ENCODE peak calls at places on chromosomes 13 and 19, in seven cellular contexts. W is heart left ventricle, Z is GM23338, F is thoracic aorta, U is BJ, C is dorsolateral prefrontal cortex, G is activated T-cell treated with anti-CD3 and anti-CD28 coated beads for 1 hour. N is an unnamed sample.

GRCh38 chr13:29428310-29428991 is 167.0 kb downstream of the SLC7A1 start:
- DNase-seq in C (peak; percentile 50), U (no peak), F (no peak), W (peak; percentile 53), G (no peak), Z (peak; percentile 87), N (no peak)

GRCh38 chr13:93318538-93318937 is 91.9 kb downstream of the GPC6 start:
- DNase-seq in Z (peak; percentile 37), G (no peak), C (no peak), W (no peak), U (no peak), F (no peak), N (peak; percentile 53)

GRCh38 chr13:106083620-106084350 is 451.7 kb downstream of the EFNB2 start:
- DNase-seq in W (peak; percentile 23), Z (peak; percentile 79), F (no peak), U (no peak), G (no peak), C (no peak), N (peak; percentile 73)

GRCh38 chr13:27371932-27372331 is 52.5 kb upstream of the GTF3A start:
- DNase-seq in Z (no peak), U (no peak), F (no peak), G (no peak), C (no peak), W (no peak), N (no peak)

GRCh38 chr13:37141011-37141410 is 35.5 kb upstream of the CSNK1A1L start:
- DNase-seq in Z (no peak), U (no peak), W (no peak), F (no peak), C (no peak), G (no peak), N (peak; percentile 86)

GRCh38 chr13:108225440-108225839 is 7.2 kb downstream of the ABHD13 start:
- DNase-seq in U (no peak), C (no peak), W (no peak), G (no peak), F (no peak), Z (no peak), N (no peak)

GRCh38 chr19:8423821-8424223 is 10.7 kb downstream of the MARCHF2 start:
- DNase-seq in F (peak; percentile 94), U (peak; percentile 93), W (peak; percentile 93), C (no peak), G (no peak), Z (peak; percentile 48), N (peak; percentile 99)

GRCh38 chr13:32001392-32001768 is 30.2 kb upstream of the FRY start:
- DNase-seq in C (no peak), G (no peak), F (no peak), Z (peak; percentile 74), U (no peak), W (peak; percentile 44), N (peak; percentile 58)

GRCh38 chr19:38394488-38394887 is 6.0 kb downstream of the SPRED3 start:
- DNase-seq in Z (peak; percentile 99), W (no peak), G (peak; percentile 50), C (no peak), F (no peak), U (no peak), N (peak; percentile 48)

GRCh38 chr19:39083983-39084731 is at the start of gene ACP7:
- DNase-seq in W (no peak), F (no peak), G (peak; percentile 14), C (no peak), U (no peak), Z (peak; percentile 65), N (no peak)

GRCh38 chr13:50951366-50951765 is 41.8 kb downstream of the RNASEH2B start:
- DNase-seq in C (no peak), G (no peak), W (no peak), F (no peak), Z (no peak), U (no peak), N (peak; percentile 58)

GRCh38 chr13:38394777-38395504 is 45.3 kb downstream of the UFM1 start:
- DNase-seq in Z (no peak), F (no peak), G (no peak), C (no peak), U (no peak), W (no peak), N (peak; percentile 42)

GRCh38 chr13:45873491-45874360 is 22.2 kb upstream of the SIAH3 start:
- DNase-seq in Z (peak; percentile 61), W (no peak), F (no peak), U (no peak), C (no peak), G (no peak), N (peak; percentile 15)

GRCh38 chr13:23383151-23383550 is 50.4 kb downstream of the SACS start:
- DNase-seq in F (no peak), Z (no peak), G (no peak), C (no peak), W (no peak), U (no peak), N (no peak)

GRCh38 chr13:36343766-36344165 is 2.4 kb downstream of the SPART start:
- DNase-seq in W (no peak), C (no peak), F (no peak), G (no peak), Z (no peak), U (no peak), N (no peak)

GRCh38 chr19:2848625-2849024 is 7.3 kb downstream of the ZNF555 start:
- DNase-seq in F (no peak), C (no peak), Z (no peak), W (no peak), G (no peak), U (peak; percentile 26), N (no peak)

GRCh38 chr19:33279430-33280350 is 22.6 kb downstream of the CEBPA start:
- DNase-seq in F (no peak), G (no peak), C (no peak), Z (no peak), W (no peak), U (no peak), N (no peak)

GRCh38 chr19:1449467-1450442 is at the start of gene APC2:
- DNase-seq in F (no peak), U (no peak), G (no peak), W (no peak), C (peak; percentile 90), Z (peak; percentile 95), N (no peak)

GRCh38 chr19:7010722-7011593 is 10.3 kb downstream of the MBD3L2B start:
- DNase-seq in C (no peak), W (no peak), Z (no peak), F (no peak), U (no peak), G (no peak), N (no peak)

GRCh38 chr19:17337675-17338439 is 504 bp downstream of the GTPBP3 start:
- DNase-seq in W (no peak), Z (peak; percentile 70), U (no peak), F (no peak), G (no peak), C (no peak), N (no peak)

GRCh38 chr13:76822691-76823267 is 63.4 kb downstream of the KCTD12 start:
- DNase-seq in G (no peak), C (no peak), Z (no peak), U (no peak), F (no peak), W (no peak), N (peak; percentile 69)

GRCh38 chr13:100789481-100789880 is 114.9 kb upstream of the TMTC4 start:
- DNase-seq in W (no peak), G (no peak), F (no peak), Z (no peak), U (no peak), C (peak; percentile 61), N (peak; percentile 75)

GRCh38 chr13:23349127-23349897 is 84.2 kb downstream of the SACS start:
- DNase-seq in Z (no peak), C (no peak), G (no peak), F (no peak), U (peak; percentile 18), W (no peak), N (peak; percentile 86)

GRCh38 chr13:30165071-30165470 is 142.3 kb downstream of the KATNAL1 start:
- DNase-seq in F (no peak), G (no peak), W (no peak), C (no peak), Z (no peak), U (no peak), N (no peak)

GRCh38 chr19:15369594-15369891 is 10.0 kb downstream of the AKAP8 start:
- DNase-seq in W (no peak), C (no peak), F (no peak), U (no peak), Z (no peak), G (no peak), N (no peak)

GRCh38 chr13:114142640-114143490 is 10.4 kb upstream of the RASA3 start:
- DNase-seq in W (peak; percentile 35), C (peak; percentile 27), G (peak; percentile 59), U (no peak), F (no peak), Z (no peak), N (no peak)

GRCh38 chr19:10270180-10270615 is 722 bp upstream of the ICAM1 start:
- DNase-seq in W (peak; percentile 80), F (no peak), G (peak; percentile 48), C (no peak), U (no peak), Z (peak; percentile 47), N (no peak)

GRCh38 chr13:48954086-48954485 is 21.6 kb upstream of the FNDC3A start:
- DNase-seq in F (no peak), U (no peak), Z (no peak), W (no peak), G (no peak), C (no peak), N (peak; percentile 59)

GRCh38 chr19:6589711-6590457 is 1.1 kb downstream of the CD70 start:
- DNase-seq in F (no peak), G (no peak), Z (peak; percentile 32), W (no peak), U (no peak), C (no peak), N (no peak)